ENCODE peak calls at places on chromosomes 12 and 14, in seven cellular contexts. W is M059J, V is Daoy, U is Kasumi-1, O is NCI-H460, F is GM13976, R is choroid plexus epithelial cell. L is an unnamed sample.

GRCh38 chr12:51621155-51621922 is 30.3 kb downstream of the SCN8A start:
- DNase-seq in R (no peak), O (no peak), F (no peak), U (no peak), W (peak), V (peak), L (peak)

GRCh38 chr12:131226345-131227265 is 272.9 kb downstream of the ADGRD1 start:
- DNase-seq in O (no peak), U (no peak), F (no peak), V (no peak), R (no peak), W (no peak), L (no peak)

GRCh38 chr12:57606399-57606798 is 1.8 kb downstream of the DTX3 start:
- DNase-seq in W (no peak), R (no peak), F (no peak), U (no peak), O (no peak), V (no peak), L (no peak)

GRCh38 chr12:16504200-16504599 is 101.8 kb downstream of the LMO3 start:
- DNase-seq in V (no peak), F (peak), R (no peak), O (no peak), W (no peak), U (no peak), L (no peak)

GRCh38 chr12:10130042-10130441 is at the start of gene CLEC7A:
- DNase-seq in W (peak), R (no peak), O (no peak), V (no peak), F (peak), U (no peak), L (no peak)

GRCh38 chr14:49017451-49017850 is 568.7 kb downstream of the RPS29 start:
- DNase-seq in R (no peak), O (no peak), F (no peak), W (no peak), U (no peak), V (no peak), L (no peak)

GRCh38 chr12:105843989-105844768 is 294.6 kb downstream of the NUAK1 start:
- DNase-seq in O (no peak), U (no peak), F (no peak), R (peak), V (no peak), W (no peak), L (no peak)

GRCh38 chr12:90989617-90990232 is 15.0 kb downstream of the EPYC start:
- DNase-seq in R (no peak), O (no peak), V (no peak), F (no peak), W (no peak), U (no peak), L (no peak)

GRCh38 chr14:32509632-32510187 is 180.6 kb downstream of the AKAP6 start:
- DNase-seq in O (peak), W (peak), V (peak), F (no peak), R (peak), U (no peak), L (peak)

GRCh38 chr12:5888816-5889315 is 56.2 kb downstream of the ANO2 start:
- DNase-seq in O (no peak), W (no peak), F (no peak), R (no peak), V (no peak), U (no peak), L (no peak)

GRCh38 chr12:6222009-6222702 is 22.0 kb downstream of the CD9 start:
- DNase-seq in U (no peak), W (peak), O (no peak), R (no peak), V (no peak), F (no peak), L (no peak)

GRCh38 chr12:81043979-81044740 is 33.7 kb upstream of the ACSS3 start:
- DNase-seq in F (no peak), U (no peak), W (no peak), R (no peak), O (no peak), V (no peak), L (no peak)

GRCh38 chr12:54240971-54241588 is 38.8 kb downstream of the CBX5 start:
- DNase-seq in O (no peak), W (no peak), R (no peak), V (no peak), U (no peak), F (peak), L (no peak)

GRCh38 chr12:21324551-21324950 is 10.2 kb downstream of the SLCO1A2 start:
- DNase-seq in R (no peak), F (no peak), O (no peak), W (no peak), V (no peak), U (no peak), L (no peak)

GRCh38 chr14:77184396-77185092 is 2.9 kb downstream of the TMEM63C start:
- DNase-seq in U (no peak), F (peak), W (no peak), R (no peak), V (peak), O (no peak), L (no peak)

GRCh38 chr14:72847721-72848120 is 46.2 kb downstream of the DPF3 start:
- DNase-seq in F (no peak), U (no peak), V (no peak), W (peak), O (no peak), R (no peak), L (no peak)

GRCh38 chr14:60656755-60657608 is 7.7 kb upstream of the SIX1 start:
- DNase-seq in F (peak), U (peak), O (peak), R (peak), V (peak), W (peak), L (no peak)